ENCODE peak calls at places on chromosomes 16 and 17, in four cellular contexts. One of them, this sample, is unnamed.

GRCh38 chr16:57478396-57479024 is 7.8 kb downstream of the DOK4 start:
- DNase-seq in ascending aorta: no peak
- DNase-seq in activated effector memory CD4-positive, alpha-beta T cell treated with anti-CD3 and anti-CD28 coated beads, Interleukin-2, amount 50 U/mL, for 16 hours: peak; percentile 54
- DNase-seq in stimulated activated CD4-positive, alpha-beta T cell treated with anti-CD3 and anti-CD28 coated beads, Interleukin-15, amount 100 ng/mL, for 24 hours: no peak
- DNase-seq in this sample: no peak

GRCh38 chr17:652310-652709 is 62.3 kb downstream of the VPS53 start:
- DNase-seq in ascending aorta: no peak
- DNase-seq in activated effector memory CD4-positive, alpha-beta T cell treated with anti-CD3 and anti-CD28 coated beads, Interleukin-2, amount 50 U/mL, for 16 hours: no peak
- DNase-seq in stimulated activated CD4-positive, alpha-beta T cell treated with anti-CD3 and anti-CD28 coated beads, Interleukin-15, amount 100 ng/mL, for 24 hours: no peak
- DNase-seq in this sample: no peak

GRCh38 chr16:28555593-28555992 is 1.9 kb downstream of the SGF29 start:
- DNase-seq in ascending aorta: no peak
- DNase-seq in stimulated activated CD4-positive, alpha-beta T cell treated with anti-CD3 and anti-CD28 coated beads, Interleukin-15, amount 100 ng/mL, for 24 hours: no peak
- DNase-seq in activated effector memory CD4-positive, alpha-beta T cell treated with anti-CD3 and anti-CD28 coated beads, Interleukin-2, amount 50 U/mL, for 16 hours: no peak
- DNase-seq in this sample: no peak

GRCh38 chr17:45118691-45119090 is 13.6 kb downstream of the PLCD3 start:
- DNase-seq in stimulated activated CD4-positive, alpha-beta T cell treated with anti-CD3 and anti-CD28 coated beads, Interleukin-15, amount 100 ng/mL, for 24 hours: no peak
- DNase-seq in activated effector memory CD4-positive, alpha-beta T cell treated with anti-CD3 and anti-CD28 coated beads, Interleukin-2, amount 50 U/mL, for 16 hours: peak; percentile 57
- DNase-seq in ascending aorta: no peak
- DNase-seq in this sample: no peak

GRCh38 chr16:31480851-31481250 is 2.1 kb upstream of the SLC5A2 start:
- DNase-seq in activated effector memory CD4-positive, alpha-beta T cell treated with anti-CD3 and anti-CD28 coated beads, Interleukin-2, amount 50 U/mL, for 16 hours: no peak
- DNase-seq in ascending aorta: no peak
- DNase-seq in stimulated activated CD4-positive, alpha-beta T cell treated with anti-CD3 and anti-CD28 coated beads, Interleukin-15, amount 100 ng/mL, for 24 hours: no peak
- DNase-seq in this sample: no peak

GRCh38 chr17:4788807-4789700 is at the start of gene GLTPD2:
- DNase-seq in activated effector memory CD4-positive, alpha-beta T cell treated with anti-CD3 and anti-CD28 coated beads, Interleukin-2, amount 50 U/mL, for 16 hours: no peak
- DNase-seq in ascending aorta: no peak
- DNase-seq in stimulated activated CD4-positive, alpha-beta T cell treated with anti-CD3 and anti-CD28 coated beads, Interleukin-15, amount 100 ng/mL, for 24 hours: no peak
- DNase-seq in this sample: no peak

GRCh38 chr16:84864266-84864955 is 44.6 kb downstream of the CRISPLD2 start:
- DNase-seq in stimulated activated CD4-positive, alpha-beta T cell treated with anti-CD3 and anti-CD28 coated beads, Interleukin-15, amount 100 ng/mL, for 24 hours: no peak
- DNase-seq in ascending aorta: no peak
- DNase-seq in activated effector memory CD4-positive, alpha-beta T cell treated with anti-CD3 and anti-CD28 coated beads, Interleukin-2, amount 50 U/mL, for 16 hours: no peak
- DNase-seq in this sample: no peak

GRCh38 chr17:43759836-43760235 is 1.2 kb upstream of the SOST start:
- DNase-seq in ascending aorta: no peak
- DNase-seq in stimulated activated CD4-positive, alpha-beta T cell treated with anti-CD3 and anti-CD28 coated beads, Interleukin-15, amount 100 ng/mL, for 24 hours: no peak
- DNase-seq in activated effector memory CD4-positive, alpha-beta T cell treated with anti-CD3 and anti-CD28 coated beads, Interleukin-2, amount 50 U/mL, for 16 hours: no peak
- DNase-seq in this sample: no peak

GRCh38 chr17:6756425-6757012 is 673 bp downstream of the XAF1 start:
- DNase-seq in stimulated activated CD4-positive, alpha-beta T cell treated with anti-CD3 and anti-CD28 coated beads, Interleukin-15, amount 100 ng/mL, for 24 hours: peak; percentile 26
- DNase-seq in ascending aorta: no peak
- DNase-seq in activated effector memory CD4-positive, alpha-beta T cell treated with anti-CD3 and anti-CD28 coated beads, Interleukin-2, amount 50 U/mL, for 16 hours: no peak
- DNase-seq in this sample: no peak

GRCh38 chr17:61499632-61500031 is 47.4 kb downstream of the TBX4 start:
- DNase-seq in activated effector memory CD4-positive, alpha-beta T cell treated with anti-CD3 and anti-CD28 coated beads, Interleukin-2, amount 50 U/mL, for 16 hours: no peak
- DNase-seq in stimulated activated CD4-positive, alpha-beta T cell treated with anti-CD3 and anti-CD28 coated beads, Interleukin-15, amount 100 ng/mL, for 24 hours: no peak
- DNase-seq in ascending aorta: no peak
- DNase-seq in this sample: no peak

GRCh38 chr16:1448536-1449116 is 4.3 kb upstream of the CCDC154 start:
- DNase-seq in ascending aorta: no peak
- DNase-seq in stimulated activated CD4-positive, alpha-beta T cell treated with anti-CD3 and anti-CD28 coated beads, Interleukin-15, amount 100 ng/mL, for 24 hours: no peak
- DNase-seq in activated effector memory CD4-positive, alpha-beta T cell treated with anti-CD3 and anti-CD28 coated beads, Interleukin-2, amount 50 U/mL, for 16 hours: no peak
- DNase-seq in this sample: no peak

GRCh38 chr17:45164734-45165269 is 3.1 kb downstream of the HEXIM2 start:
- DNase-seq in ascending aorta: no peak
- DNase-seq in activated effector memory CD4-positive, alpha-beta T cell treated with anti-CD3 and anti-CD28 coated beads, Interleukin-2, amount 50 U/mL, for 16 hours: no peak
- DNase-seq in stimulated activated CD4-positive, alpha-beta T cell treated with anti-CD3 and anti-CD28 coated beads, Interleukin-15, amount 100 ng/mL, for 24 hours: no peak
- DNase-seq in this sample: no peak

GRCh38 chr17:2542456-2542855 is 30.8 kb upstream of the METTL16 start:
- DNase-seq in ascending aorta: no peak
- DNase-seq in activated effector memory CD4-positive, alpha-beta T cell treated with anti-CD3 and anti-CD28 coated beads, Interleukin-2, amount 50 U/mL, for 16 hours: no peak
- DNase-seq in stimulated activated CD4-positive, alpha-beta T cell treated with anti-CD3 and anti-CD28 coated beads, Interleukin-15, amount 100 ng/mL, for 24 hours: peak; percentile 3
- DNase-seq in this sample: no peak

GRCh38 chr17:7523033-7523432 is 25.8 kb upstream of the TNFSF12 start:
- DNase-seq in stimulated activated CD4-positive, alpha-beta T cell treated with anti-CD3 and anti-CD28 coated beads, Interleukin-15, amount 100 ng/mL, for 24 hours: peak; percentile 62
- DNase-seq in ascending aorta: no peak
- DNase-seq in activated effector memory CD4-positive, alpha-beta T cell treated with anti-CD3 and anti-CD28 coated beads, Interleukin-2, amount 50 U/mL, for 16 hours: peak; percentile 81
- DNase-seq in this sample: no peak

GRCh38 chr17:80125656-80126448 is 21.1 kb downstream of the EIF4A3 start:
- DNase-seq in activated effector memory CD4-positive, alpha-beta T cell treated with anti-CD3 and anti-CD28 coated beads, Interleukin-2, amount 50 U/mL, for 16 hours: peak; percentile 10
- DNase-seq in stimulated activated CD4-positive, alpha-beta T cell treated with anti-CD3 and anti-CD28 coated beads, Interleukin-15, amount 100 ng/mL, for 24 hours: no peak
- DNase-seq in ascending aorta: no peak
- DNase-seq in this sample: no peak

GRCh38 chr16:4913774-4914525 is 23.0 kb downstream of the PPL start:
- DNase-seq in stimulated activated CD4-positive, alpha-beta T cell treated with anti-CD3 and anti-CD28 coated beads, Interleukin-15, amount 100 ng/mL, for 24 hours: no peak
- DNase-seq in activated effector memory CD4-positive, alpha-beta T cell treated with anti-CD3 and anti-CD28 coated beads, Interleukin-2, amount 50 U/mL, for 16 hours: no peak
- DNase-seq in ascending aorta: no peak
- DNase-seq in this sample: no peak

GRCh38 chr16:56289862-56290261 is 98.6 kb downstream of the GNAO1 start:
- DNase-seq in activated effector memory CD4-positive, alpha-beta T cell treated with anti-CD3 and anti-CD28 coated beads, Interleukin-2, amount 50 U/mL, for 16 hours: no peak
- DNase-seq in ascending aorta: no peak
- DNase-seq in stimulated activated CD4-positive, alpha-beta T cell treated with anti-CD3 and anti-CD28 coated beads, Interleukin-15, amount 100 ng/mL, for 24 hours: no peak
- DNase-seq in this sample: no peak

GRCh38 chr16:85765273-85765672 is 14.4 kb upstream of the C16orf74 start:
- DNase-seq in stimulated activated CD4-positive, alpha-beta T cell treated with anti-CD3 and anti-CD28 coated beads, Interleukin-15, amount 100 ng/mL, for 24 hours: no peak
- DNase-seq in ascending aorta: no peak
- DNase-seq in activated effector memory CD4-positive, alpha-beta T cell treated with anti-CD3 and anti-CD28 coated beads, Interleukin-2, amount 50 U/mL, for 16 hours: no peak
- DNase-seq in this sample: no peak

GRCh38 chr17:49984283-49984682 is 10.7 kb downstream of the DLX3 start:
- DNase-seq in stimulated activated CD4-positive, alpha-beta T cell treated with anti-CD3 and anti-CD28 coated beads, Interleukin-15, amount 100 ng/mL, for 24 hours: no peak
- DNase-seq in activated effector memory CD4-positive, alpha-beta T cell treated with anti-CD3 and anti-CD28 coated beads, Interleukin-2, amount 50 U/mL, for 16 hours: no peak
- DNase-seq in ascending aorta: no peak
- DNase-seq in this sample: no peak

GRCh38 chr17:79203657-79204056 is 129.0 kb downstream of the ENGASE start:
- DNase-seq in activated effector memory CD4-positive, alpha-beta T cell treated with anti-CD3 and anti-CD28 coated beads, Interleukin-2, amount 50 U/mL, for 16 hours: no peak
- DNase-seq in ascending aorta: no peak
- DNase-seq in stimulated activated CD4-positive, alpha-beta T cell treated with anti-CD3 and anti-CD28 coated beads, Interleukin-15, amount 100 ng/mL, for 24 hours: no peak
- DNase-seq in this sample: no peak